ENCODE peak calls at places on chromosomes 11 and 22, in five cellular contexts. C is spleen, P is stomach, L is transverse colon, X is GM12878. E is an unnamed sample.

GRCh38 chr11:66064571-66064970 is 5.5 kb upstream of the PACS1 start:
- DNase-seq in C (no peak), P (no peak), L (no peak), X (no peak), E (no peak)

GRCh38 chr22:20319041-20319744 is 667 bp downstream of the DGCR6L start:
- DNase-seq in C (peak), P (peak), L (no peak), X (no peak), E (peak)

GRCh38 chr11:19498986-19499669 is 213.5 kb upstream of the NAV2 start:
- DNase-seq in C (no peak), P (no peak), L (no peak), X (no peak), E (no peak)

GRCh38 chr11:66607126-66607834 is 9.2 kb upstream of the RBM14 start:
- DNase-seq in C (no peak), P (peak), L (peak), X (no peak), E (peak)

GRCh38 chr11:124934862-124935547 is 842 bp downstream of the HEPACAM start:
- DNase-seq in C (no peak), P (no peak), L (no peak), X (no peak), E (no peak)

GRCh38 chr11:3984896-3985295 is 109.7 kb upstream of the RRM1 start:
- DNase-seq in C (no peak), P (no peak), L (no peak), X (no peak), E (no peak)

GRCh38 chr11:96272542-96273306 is 70.3 kb downstream of the MAML2 start:
- DNase-seq in C (no peak), P (peak), L (no peak), X (no peak), E (no peak)

GRCh38 chr11:44630511-44631210 is 65.2 kb downstream of the CD82 start:
- DNase-seq in C (peak), P (peak), L (peak), X (no peak), E (peak)

GRCh38 chr11:84250834-84251613 is 964.9 kb upstream of the CCDC90B start:
- DNase-seq in C (no peak), P (no peak), L (no peak), X (no peak), E (no peak)

GRCh38 chr22:20434264-20434751 is 3.3 kb downstream of the SCARF2 start:
- DNase-seq in C (peak), P (no peak), L (no peak), X (no peak), E (peak)

GRCh38 chr22:23828800-23829680 is 9.8 kb downstream of the DERL3 start:
- DNase-seq in C (peak), P (no peak), L (no peak), X (no peak), E (peak)

GRCh38 chr11:75035911-75036536 is 47.3 kb downstream of the NEU3 start:
- DNase-seq in C (no peak), P (no peak), L (peak), X (no peak), E (no peak)

GRCh38 chr22:17540481-17540880 is 22.8 kb upstream of the SLC25A18 start:
- DNase-seq in C (no peak), P (no peak), L (no peak), X (no peak), E (no peak)

GRCh38 chr11:77457340-77457739 is 16.6 kb downstream of the PAK1 start:
- DNase-seq in C (no peak), P (no peak), L (no peak), X (no peak), E (no peak)

GRCh38 chr11:80593981-80594380 is 1153.2 kb upstream of the TENM4 start:
- DNase-seq in C (no peak), P (no peak), L (peak), X (no peak), E (no peak)

GRCh38 chr11:60625262-60625661 is 74.2 kb upstream of the MS4A8 start:
- DNase-seq in C (no peak), P (peak), L (no peak), X (no peak), E (no peak)

GRCh38 chr22:46547883-46548244 is 10.4 kb upstream of the CELSR1 start:
- DNase-seq in C (peak), P (no peak), L (peak), X (no peak), E (peak)

GRCh38 chr22:41939981-41940852 is 6.7 kb downstream of the CENPM start:
- DNase-seq in C (peak), P (peak), L (peak), X (peak), E (no peak)

GRCh38 chr11:86346513-86346912 is 28.2 kb upstream of the CCDC81 start:
- DNase-seq in C (no peak), P (no peak), L (no peak), X (no peak), E (no peak)

GRCh38 chr11:62054484-62055121 is 69.2 kb upstream of the INCENP start:
- DNase-seq in C (peak), P (peak), L (peak), X (no peak), E (peak)

GRCh38 chr22:38448945-38449745 is 5.9 kb downstream of the KCNJ4 start:
- DNase-seq in C (no peak), P (no peak), L (no peak), X (no peak), E (no peak)

GRCh38 chr22:20130739-20131592 is 638 bp upstream of the ZDHHC8 start:
- DNase-seq in C (peak), P (peak), L (peak), X (no peak), E (peak)

GRCh38 chr11:94171693-94172440 is 43.2 kb downstream of the PANX1 start:
- DNase-seq in C (no peak), P (peak), L (peak), X (no peak), E (no peak)

GRCh38 chr11:132405728-132406127 is 1035.3 kb downstream of the NTM start:
- DNase-seq in C (no peak), P (no peak), L (no peak), X (no peak), E (no peak)

GRCh38 chr11:47980907-47981621 is 705 bp downstream of the PTPRJ start:
- DNase-seq in C (peak), P (peak), L (peak), X (no peak), E (peak)

GRCh38 chr11:76769645-76770586 is 13.2 kb upstream of the TSKU start:
- DNase-seq in C (peak), P (peak), L (peak), X (no peak), E (no peak)

GRCh38 chr11:22634897-22635629 is 9.4 kb upstream of the FANCF start:
- DNase-seq in C (peak), P (no peak), L (no peak), X (no peak), E (no peak)

GRCh38 chr11:17547051-17547577 is at the start of gene OTOG:
- DNase-seq in C (no peak), P (no peak), L (no peak), X (no peak), E (no peak)

GRCh38 chr11:26286472-26287066 is 45.4 kb upstream of the ANO3 start:
- DNase-seq in C (no peak), P (no peak), L (no peak), X (no peak), E (no peak)

DNA sequence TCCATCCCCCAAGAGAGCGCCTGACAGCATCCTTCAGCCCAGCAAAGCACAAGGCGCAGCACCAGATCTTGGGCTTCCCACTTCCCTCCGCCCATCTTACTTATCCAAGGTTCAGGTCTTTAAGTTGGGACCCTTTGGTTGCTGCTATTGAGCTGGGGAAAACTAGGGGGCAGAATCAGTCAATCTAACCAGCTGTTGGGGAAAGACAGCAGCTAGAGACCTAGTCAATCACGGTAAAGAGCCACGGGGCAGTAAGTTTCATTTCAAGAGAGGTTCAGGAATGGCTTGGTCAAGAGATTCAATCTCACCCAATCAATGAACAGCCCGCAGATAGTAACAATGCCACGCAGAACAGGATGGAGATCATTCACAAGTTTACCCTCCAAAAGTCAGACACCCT is 1.7 kb downstream of the ABTB2 start:
- DNase-seq in C (no peak), P (no peak), L (no peak), X (no peak), E (no peak)
- TF ChIP-seq CTCF in C (no peak), P (no peak), L (no peak), X (no peak), E (no peak)

DNA sequence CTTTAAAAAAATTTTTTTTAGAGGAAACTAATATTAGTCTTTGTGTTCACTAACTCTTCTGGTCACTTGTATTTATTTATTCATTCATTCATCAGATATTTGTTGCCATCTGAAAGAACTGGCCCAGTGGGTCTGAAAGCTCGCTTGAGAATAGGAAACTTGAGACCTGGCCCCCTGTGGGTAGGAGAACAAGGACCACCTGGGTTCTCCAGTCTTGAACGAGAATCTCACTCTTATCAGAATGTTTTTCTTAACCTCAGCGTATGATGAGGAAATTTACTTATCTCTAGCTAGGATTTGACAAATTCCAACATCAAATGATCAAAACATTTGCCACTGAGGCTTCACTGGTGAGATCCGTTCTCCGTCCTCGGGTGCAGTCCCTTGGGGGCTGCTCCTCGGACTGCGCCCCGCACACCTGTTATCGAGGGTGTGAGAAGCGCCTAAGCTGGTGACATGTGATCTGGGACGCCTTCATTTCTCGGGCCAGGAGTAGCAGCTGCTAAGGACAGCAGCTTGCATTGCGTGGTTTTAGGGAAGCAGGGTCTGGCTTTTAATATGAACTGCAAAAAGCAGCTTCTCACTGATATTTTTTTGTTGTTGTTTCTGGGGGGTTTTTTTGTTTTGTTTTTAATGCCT is 6.3 kb downstream of the C22orf31 start:
- DNase-seq in C (no peak), P (no peak), L (no peak), X (no peak), E (no peak)
- TF ChIP-seq POLR2AphosphoS5 in C (no peak), P (no peak), L (no peak), X (no peak), E (no peak)

DNA sequence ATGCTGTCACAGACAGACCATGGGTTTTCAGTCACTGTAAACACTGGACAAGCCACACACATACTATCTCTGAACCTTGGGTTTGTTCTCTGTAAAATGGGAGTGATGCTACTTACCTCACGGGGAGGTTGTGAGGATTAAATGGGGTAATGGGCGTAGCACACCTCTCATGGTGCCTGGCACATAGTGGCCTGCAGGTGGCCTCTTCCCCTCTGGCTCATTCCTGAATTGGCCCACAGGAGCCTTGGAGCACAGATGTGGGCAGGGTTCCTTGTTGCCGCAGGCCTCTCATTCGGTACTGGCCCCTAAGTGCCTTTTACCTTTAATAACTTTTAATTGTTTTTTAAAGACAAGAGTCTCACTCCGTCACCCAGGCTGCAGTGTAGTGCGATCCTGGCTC is 11.7 kb downstream of the MICAL2 start:
- DNase-seq in C (no peak), P (no peak), L (no peak), X (no peak), E (no peak)
- TF ChIP-seq CTCF in C (no peak), P (no peak), L (peak), X (peak), E (no peak)

GRCh38 chr11:115787302-115787701 is 283.1 kb upstream of the CADM1 start:
- DNase-seq in C (no peak), P (no peak), L (no peak), X (no peak), E (no peak)
- TF ChIP-seq POLR2AphosphoS5 in C (no peak), P (no peak), L (no peak), X (no peak), E (no peak)

DNA sequence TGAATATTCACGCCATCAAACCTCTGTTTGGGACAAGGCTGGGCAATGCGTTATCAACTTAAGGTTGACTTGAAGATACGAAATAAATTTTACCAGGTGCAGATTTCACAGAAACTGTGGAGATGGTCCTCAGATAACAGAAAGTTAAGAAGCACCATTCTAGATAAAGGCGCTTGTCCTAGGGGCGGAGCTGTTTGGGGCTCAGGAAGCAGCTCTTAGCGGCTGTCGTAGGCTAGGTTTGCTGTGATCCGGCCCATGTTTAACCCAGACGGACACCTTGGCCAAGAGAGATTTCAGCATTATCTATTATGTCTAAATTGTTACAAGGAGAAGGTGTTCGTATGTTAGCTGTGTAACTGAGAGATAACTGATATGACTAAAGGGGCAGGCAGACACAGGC is 25.6 kb downstream of the TPCN2 start:
- DNase-seq in C (no peak), P (no peak), L (no peak), X (no peak), E (no peak)
- TF ChIP-seq CTCF in C (no peak), P (no peak), L (no peak), X (no peak), E (no peak)

DNA sequence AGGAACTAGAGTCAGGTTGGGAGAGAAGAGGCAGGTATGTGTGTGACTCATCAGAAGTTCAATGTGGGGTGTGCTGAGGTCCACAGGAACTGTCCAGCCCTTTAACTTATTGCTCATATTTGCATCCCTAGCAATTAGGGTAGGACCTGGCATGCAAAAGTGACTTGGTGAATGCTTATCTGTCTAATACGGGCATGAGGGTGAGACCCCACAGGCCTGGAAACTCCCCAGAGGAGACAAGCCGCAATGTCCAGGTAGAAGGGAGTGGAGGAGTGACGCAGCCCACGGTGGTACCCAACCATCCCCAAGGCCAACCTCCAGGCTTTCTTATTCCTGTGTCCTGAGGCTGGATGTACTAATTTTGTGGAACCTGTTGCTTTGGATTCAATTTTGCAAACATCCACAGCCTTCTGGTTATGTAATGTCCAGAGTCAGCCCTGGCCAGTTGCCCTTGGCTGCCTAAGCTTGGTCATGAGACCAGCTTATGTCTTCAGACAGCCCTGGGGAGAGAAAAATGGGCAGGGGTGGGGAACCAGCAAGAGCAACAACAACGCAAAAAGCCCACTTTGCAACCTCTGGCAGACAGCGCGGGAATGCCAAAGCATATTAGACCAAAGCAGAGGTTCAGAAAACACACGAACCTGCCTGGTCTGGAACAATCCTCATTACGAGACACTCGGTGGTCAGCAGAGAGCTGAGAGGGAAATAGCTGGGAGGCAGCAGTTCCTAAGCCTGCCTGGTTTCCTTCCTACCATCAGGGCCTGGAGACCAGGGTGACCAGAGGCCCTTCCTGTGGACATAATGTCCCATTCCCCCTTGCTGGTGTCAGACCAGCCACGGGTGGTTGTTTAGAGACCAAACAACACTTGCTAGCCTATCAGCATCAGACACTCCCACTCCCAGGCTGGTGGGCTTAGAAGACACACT is 49.3 kb downstream of the TIMP3 start:
- DNase-seq in C (no peak), P (peak), L (peak), X (no peak), E (peak)
- TF ChIP-seq POLR2AphosphoS5 in C (peak), P (peak), L (peak), X (no peak), E (peak)

GRCh38 chr22:36022697-36023096 is 5.9 kb downstream of the RBFOX2 start:
- DNase-seq in C (no peak), P (no peak), L (no peak), X (no peak), E (no peak)
- TF ChIP-seq CTCF in C (no peak), P (no peak), L (no peak), X (no peak), E (no peak)

GRCh38 chr22:49901457-49901856 is 16.8 kb downstream of the ALG12 start:
- DNase-seq in C (no peak), P (no peak), L (no peak), X (no peak), E (no peak)
- TF ChIP-seq POLR2AphosphoS5 in C (no peak), P (no peak), L (no peak), X (peak), E (no peak)

GRCh38 chr11:122813176-122813917 is 25.0 kb upstream of the CRTAM start:
- DNase-seq in C (no peak), P (no peak), L (no peak), X (no peak), E (no peak)

GRCh38 chr11:122815900-122816299 is 22.4 kb upstream of the CRTAM start:
- DNase-seq in C (no peak), P (no peak), L (peak), X (no peak), E (no peak)

GRCh38 chr11:122812612-122813011 is 25.7 kb upstream of the CRTAM start:
- DNase-seq in C (no peak), P (no peak), L (no peak), X (no peak), E (no peak)

GRCh38 chr11:122816701-122817100 is 21.6 kb upstream of the CRTAM start:
- DNase-seq in C (no peak), P (no peak), L (no peak), X (no peak), E (no peak)

GRCh38 chr11:122814401-122814800 is 23.9 kb upstream of the CRTAM start:
- DNase-seq in C (no peak), P (no peak), L (peak), X (no peak), E (no peak)
- TF ChIP-seq CTCF in C (no peak), P (no peak), L (no peak), X (peak), E (no peak)

E was measured in sigmoid colon.